ENCODE peak calls at places on chromosomes 4 and X, in eight cellular contexts. C is NCI-H460, Y is HuH-7, W is AG09309, Z is left ventricle myocardium superior, S is thoracic aorta, A is NCI-H1417, R is A549. P is an unnamed sample.

GRCh38 chr4:126364290-126364978 is 1049.7 kb downstream of the FAT4 start:
- DNase-seq in C (no peak), Y (no peak), W (no peak), Z (no peak), S (no peak), A (no peak), R (no peak), P (no peak)

GRCh38 chr4:1195109-1195671 is 22.8 kb upstream of the SPON2 start:
- DNase-seq in C (no peak), Y (no peak), W (no peak), Z (no peak), S (no peak), A (no peak), R (no peak), P (peak)

GRCh38 chr4:1094336-1094690 is 19.1 kb downstream of the RNF212 start:
- DNase-seq in C (no peak), Y (no peak), W (no peak), Z (no peak), S (no peak), A (no peak), R (no peak), P (no peak)

GRCh38 chrX:8879750-8880149 is 78.6 kb upstream of the FAM9A start:
- DNase-seq in C (peak), Y (no peak), W (no peak), Z (no peak), S (no peak), A (no peak), R (peak), P (no peak)

GRCh38 chr4:146338512-146338911 is 124.2 kb downstream of the REELD1 start:
- DNase-seq in C (no peak), Y (no peak), W (no peak), Z (no peak), S (no peak), A (peak), R (peak), P (no peak)

GRCh38 chr4:176584031-176584430 is 208.7 kb downstream of the VEGFC start:
- DNase-seq in C (no peak), Y (no peak), W (no peak), Z (no peak), S (no peak), A (no peak), R (no peak), P (no peak)

GRCh38 chr4:30208731-30209435 is 511.3 kb upstream of the PCDH7 start:
- DNase-seq in C (peak), Y (no peak), W (peak), Z (no peak), S (no peak), A (no peak), R (peak), P (no peak)

GRCh38 chr4:85829276-85830051 is 354.5 kb downstream of the ARHGAP24 start:
- DNase-seq in C (no peak), Y (no peak), W (no peak), Z (no peak), S (no peak), A (no peak), R (no peak), P (no peak)

GRCh38 chr4:3683744-3684421 is 82.3 kb upstream of the ADRA2C start:
- DNase-seq in C (no peak), Y (no peak), W (no peak), Z (no peak), S (no peak), A (peak), R (no peak), P (no peak)

GRCh38 chr4:113987382-113987930 is 8.0 kb upstream of the ARSJ start:
- DNase-seq in C (no peak), Y (no peak), W (no peak), Z (no peak), S (no peak), A (no peak), R (no peak), P (no peak)

GRCh38 chr4:93346840-93347239 is 481.7 kb upstream of the ATOH1 start:
- DNase-seq in C (no peak), Y (no peak), W (no peak), Z (no peak), S (no peak), A (no peak), R (no peak), P (no peak)

GRCh38 chr4:154707877-154708276 is 35.9 kb upstream of the LRAT start:
- DNase-seq in C (peak), Y (no peak), W (no peak), Z (no peak), S (no peak), A (no peak), R (no peak), P (no peak)

GRCh38 chr4:2728806-2729532 is 27.2 kb downstream of the TNIP2 start:
- DNase-seq in C (no peak), Y (no peak), W (no peak), Z (no peak), S (no peak), A (no peak), R (no peak), P (no peak)

GRCh38 chrX:15547356-15547755 is 46.7 kb downstream of the BMX start:
- DNase-seq in C (no peak), Y (no peak), W (no peak), Z (no peak), S (no peak), A (no peak), R (no peak), P (no peak)

GRCh38 chrX:4379071-4379470 is 665.6 kb upstream of the PRKX start:
- DNase-seq in C (no peak), Y (no peak), W (no peak), Z (no peak), S (no peak), A (no peak), R (no peak), P (no peak)

GRCh38 chr4:83546796-83547195 is 10.9 kb downstream of the GPAT3 start:
- DNase-seq in C (no peak), Y (no peak), W (no peak), Z (no peak), S (no peak), A (no peak), R (no peak), P (no peak)

GRCh38 chr4:11011249-11011648 is 326.7 kb upstream of the CLNK start:
- DNase-seq in C (no peak), Y (peak), W (no peak), Z (no peak), S (no peak), A (peak), R (no peak), P (no peak)

GRCh38 chr4:144962300-144962699 is 135.7 kb downstream of the ANAPC10 start:
- DNase-seq in C (no peak), Y (no peak), W (no peak), Z (no peak), S (no peak), A (no peak), R (no peak), P (no peak)